ENCODE peak calls at places on chromosomes 12 and 14, in nine cellular contexts. R is PC-3, W is spleen, M is mammary epithelial cell, Z is HFFc6, H is AG09309, L is dorsolateral prefrontal cortex, C is astrocyte, O is nephron progenitor cell. I is an unnamed sample.

GRCh38 chr14:103169954-103170353 is 46.7 kb downstream of the TNFAIP2 start:
- DNase-seq in O (no peak), Z (no peak), R (no peak), M (no peak), H (no peak), C (no peak), L (no peak), W (no peak), I (no peak)

GRCh38 chr14:70601162-70601561 is 707 bp upstream of the MED6 start:
- DNase-seq in Z (no peak), H (peak; percentile 10), C (peak; percentile 60), W (no peak), M (no peak), R (peak; percentile 36), L (no peak), O (no peak), I (no peak)

GRCh38 chr12:48580831-48581230 is 11.0 kb upstream of the LALBA start:
- DNase-seq in H (no peak), R (peak; percentile 62), L (no peak), C (no peak), O (no peak), W (no peak), M (peak; percentile 83), Z (no peak), I (no peak)

GRCh38 chr12:67522222-67522621 is 126.3 kb upstream of the DYRK2 start:
- DNase-seq in O (no peak), C (no peak), M (no peak), R (no peak), H (no peak), W (no peak), L (no peak), Z (no peak), I (no peak)

GRCh38 chr14:31543969-31544799 is 17.0 kb upstream of the NUBPL start:
- DNase-seq in M (no peak), W (no peak), L (no peak), R (peak; percentile 35), Z (peak; percentile 5), H (no peak), C (no peak), O (no peak), I (no peak)

GRCh38 chr12:50842637-50843493 is at the start of gene TMPRSS12:
- DNase-seq in R (no peak), C (no peak), W (no peak), H (no peak), Z (no peak), O (no peak), L (no peak), M (no peak), I (no peak)

GRCh38 chr12:76075448-76075847 is 9.0 kb downstream of the NAP1L1 start:
- DNase-seq in W (no peak), H (no peak), O (no peak), L (no peak), C (no peak), R (no peak), M (no peak), Z (no peak), I (no peak)

GRCh38 chr12:28939427-28939826 is 209.7 kb upstream of the FAR2 start:
- DNase-seq in W (no peak), L (no peak), C (peak; percentile 52), H (no peak), M (peak; percentile 8), O (no peak), R (no peak), Z (no peak), I (no peak)

GRCh38 chr12:9064815-9065606 is 50.7 kb downstream of the A2M start:
- DNase-seq in L (peak; percentile 56), M (peak; percentile 30), W (peak; percentile 80), R (peak; percentile 67), Z (no peak), O (peak; percentile 67), C (peak; percentile 9), H (no peak), I (no peak)

GRCh38 chr14:87615822-87616679 is 376.9 kb downstream of the GALC start:
- DNase-seq in R (peak; percentile 71), Z (no peak), L (peak; percentile 35), O (peak; percentile 72), C (no peak), M (peak; percentile 37), H (no peak), W (no peak), I (peak; percentile 3)
- TF ChIP-seq CTCF in R (peak; percentile 77), Z (peak; percentile 79), L (peak; percentile 77), O (peak; percentile 78), C (peak; percentile 68), M (peak; percentile 75), H (peak; percentile 56), W (peak; percentile 42), I (peak; percentile 83)

GRCh38 chr14:66613344-66613743 is 105.4 kb downstream of the GPHN start:
- DNase-seq in C (no peak), H (no peak), W (no peak), L (no peak), M (no peak), Z (no peak), R (no peak), O (no peak), I (no peak)

GRCh38 chr14:66606826-66607225 is 98.9 kb downstream of the GPHN start:
- DNase-seq in Z (no peak), C (no peak), R (no peak), W (no peak), O (no peak), L (no peak), H (no peak), M (no peak), I (no peak)

GRCh38 chr14:66610154-66610563 is 102.2 kb downstream of the GPHN start:
- DNase-seq in L (no peak), O (no peak), Z (peak; percentile 1), H (no peak), W (no peak), C (no peak), M (no peak), R (peak; percentile 72), I (no peak)
- TF ChIP-seq CTCF in L (no peak), O (no peak), Z (peak; percentile 73), H (peak; percentile 36), W (no peak), C (peak; percentile 42), M (peak; percentile 41), R (peak; percentile 80), I (peak; percentile 46)

DNA sequence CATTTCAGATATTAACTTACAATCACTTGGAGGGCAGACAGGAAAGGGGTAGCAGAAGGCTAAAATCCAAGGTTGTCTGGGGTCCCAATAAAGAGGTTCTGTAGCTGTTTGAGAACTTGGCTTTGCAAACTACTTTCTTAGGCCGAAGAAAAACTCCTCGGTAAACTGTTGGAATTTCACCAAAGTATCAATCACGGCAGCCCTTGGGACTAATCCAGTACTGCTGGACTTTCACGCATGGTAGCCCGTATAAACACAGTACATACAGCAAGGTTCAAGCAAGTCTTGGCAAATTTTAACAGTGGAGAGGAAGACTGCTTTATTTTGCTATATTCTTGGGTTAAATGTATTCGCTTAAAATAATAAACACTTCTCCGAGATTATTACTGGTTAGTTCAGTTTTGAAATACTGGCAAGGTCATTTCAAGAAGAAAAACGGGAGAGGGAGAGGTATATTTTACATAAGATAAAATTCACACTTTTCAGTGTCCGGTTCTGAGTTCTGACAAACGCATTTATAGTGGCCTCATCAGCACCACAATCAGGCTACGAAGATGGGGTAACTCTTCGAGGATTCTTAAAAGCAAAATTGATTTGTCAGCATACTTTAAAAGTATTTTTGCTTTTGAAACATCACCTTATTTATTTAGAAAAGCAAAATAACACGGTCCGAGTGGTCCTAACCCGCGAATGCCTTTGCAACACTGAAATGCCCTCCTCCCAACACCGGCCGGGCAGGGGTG is 1.3 kb downstream of the SETD3 start:
- DNase-seq in L (no peak), C (no peak), M (no peak), H (no peak), Z (no peak), R (no peak), W (no peak), O (no peak), I (no peak)
- TF ChIP-seq CTCF in L (no peak), C (no peak), M (no peak), H (no peak), Z (no peak), R (no peak), W (no peak), O (no peak), I (no peak)

DNA sequence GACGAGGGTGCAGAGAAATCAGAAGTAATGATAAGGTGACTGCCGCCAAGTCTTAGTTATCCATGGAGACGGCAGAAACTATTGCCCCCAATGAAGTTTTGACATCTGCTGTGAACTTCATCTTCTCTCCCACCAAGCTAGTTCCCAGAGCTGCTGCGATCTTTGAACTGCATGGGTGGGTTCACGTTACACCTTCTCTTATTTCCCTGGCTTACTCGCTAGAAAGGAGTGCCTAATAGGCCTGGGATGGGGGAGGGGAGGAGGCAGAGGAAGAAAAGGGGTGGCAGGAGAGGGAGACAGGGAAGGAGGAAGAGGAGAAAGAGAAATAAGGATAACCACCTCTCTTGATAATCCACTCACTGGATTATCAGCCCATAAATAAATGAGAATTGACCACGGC is 157.1 kb downstream of the NTF3 start:
- DNase-seq in O (peak; percentile 23), R (no peak), Z (no peak), H (no peak), M (no peak), W (no peak), L (no peak), C (no peak), I (no peak)
- TF ChIP-seq CTCF in O (no peak), R (no peak), Z (no peak), H (no peak), M (no peak), W (no peak), L (no peak), C (no peak), I (no peak)

GRCh38 chr14:20823859-20824258 is 21.2 kb upstream of the RNASE1 start:
- DNase-seq in W (no peak), L (no peak), Z (no peak), C (no peak), M (no peak), R (no peak), O (no peak), H (no peak), I (no peak)

GRCh38 chr14:20820063-20820904 is 17.6 kb upstream of the RNASE1 start:
- DNase-seq in O (no peak), C (no peak), W (no peak), L (no peak), R (no peak), H (no peak), M (peak; percentile 9), Z (no peak), I (no peak)

DNA sequence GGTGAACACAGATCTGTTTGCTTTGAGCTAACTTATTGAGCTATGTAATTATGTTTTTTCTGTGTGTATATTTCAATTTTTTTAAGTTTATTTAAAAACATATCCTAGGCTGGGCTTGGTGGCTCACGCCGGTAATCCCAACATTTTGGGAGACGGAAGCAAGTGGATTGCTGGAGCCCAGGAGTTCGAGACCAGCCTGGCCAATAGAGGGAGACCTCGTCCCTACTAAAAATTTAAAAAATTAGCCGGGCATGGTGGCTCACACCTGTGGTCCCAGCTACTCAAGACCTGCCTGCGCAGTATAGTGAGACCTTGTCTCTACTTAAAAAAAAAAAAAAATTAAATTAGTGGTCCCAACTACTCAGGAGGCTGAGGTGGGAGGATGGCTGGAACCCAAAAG is 16.2 kb upstream of the RNASE1 start:
- DNase-seq in C (no peak), H (no peak), O (no peak), M (no peak), Z (no peak), R (peak; percentile 53), L (no peak), W (no peak), I (no peak)
- TF ChIP-seq CTCF in C (no peak), H (no peak), O (no peak), M (no peak), Z (peak; percentile 23), R (peak; percentile 64), L (no peak), W (no peak), I (no peak)